ENCODE peak calls at places on chromosomes 7 and 10, in six cellular contexts. Q, C, P, B, E and S are unnamed samples.

GRCh38 chr7:116075351-116076145 is 45.0 kb upstream of the TFEC start:
- DNase-seq in Q (no peak), C (no peak), P (no peak), B (no peak), E (no peak), S (no peak)

GRCh38 chr7:44767912-44768662 is 19.4 kb downstream of the ZMIZ2 start:
- DNase-seq in Q (no peak), C (peak; percentile 75), P (no peak), B (peak; percentile 30), E (no peak), S (peak; percentile 68)

GRCh38 chr10:70594161-70594560 is 8.4 kb downstream of the PRF1 start:
- DNase-seq in Q (no peak), C (no peak), P (no peak), B (no peak), E (no peak), S (no peak)

GRCh38 chr10:63922714-63923317 is 401.6 kb downstream of the REEP3 start:
- DNase-seq in Q (no peak), C (no peak), P (no peak), B (no peak), E (no peak), S (no peak)

GRCh38 chr7:100130608-100131453 is 4.1 kb downstream of the MBLAC1 start:
- DNase-seq in Q (no peak), C (peak; percentile 84), P (no peak), B (peak; percentile 87), E (peak; percentile 74), S (no peak)

GRCh38 chr7:43612599-43613589 is 30.0 kb downstream of the STK17A start:
- DNase-seq in Q (peak; percentile 75), C (no peak), P (no peak), B (no peak), E (no peak), S (peak; percentile 7)

GRCh38 chr7:71868797-71869196 is 543.3 kb downstream of the CALN1 start:
- DNase-seq in Q (peak; percentile 83), C (no peak), P (peak; percentile 22), B (no peak), E (no peak), S (no peak)

GRCh38 chr7:66894463-66895080 is 26.5 kb upstream of the TMEM248 start:
- DNase-seq in Q (peak; percentile 15), C (no peak), P (peak; percentile 4), B (no peak), E (no peak), S (no peak)

GRCh38 chr10:52351911-52352310 is 37.8 kb downstream of the DKK1 start:
- DNase-seq in Q (peak; percentile 64), C (no peak), P (no peak), B (no peak), E (no peak), S (no peak)

GRCh38 chr7:3300651-3301471 is at the start of gene SDK1:
- DNase-seq in Q (peak; percentile 78), C (peak; percentile 92), P (peak; percentile 87), B (peak; percentile 90), E (peak; percentile 59), S (peak; percentile 61)

GRCh38 chr10:13862541-13863233 is 275.9 kb downstream of the PRPF18 start:
- DNase-seq in Q (no peak), C (no peak), P (no peak), B (no peak), E (no peak), S (no peak)

GRCh38 chr10:91745086-91745831 is 53.0 kb upstream of the TNKS2 start:
- DNase-seq in Q (peak; percentile 9), C (no peak), P (peak; percentile 33), B (no peak), E (peak; percentile 22), S (no peak)
- TF ChIP-seq CTCF in Q (no peak), C (no peak), P (peak; percentile 29), B (no peak), E (peak; percentile 65), S (peak; percentile 31)

DNA sequence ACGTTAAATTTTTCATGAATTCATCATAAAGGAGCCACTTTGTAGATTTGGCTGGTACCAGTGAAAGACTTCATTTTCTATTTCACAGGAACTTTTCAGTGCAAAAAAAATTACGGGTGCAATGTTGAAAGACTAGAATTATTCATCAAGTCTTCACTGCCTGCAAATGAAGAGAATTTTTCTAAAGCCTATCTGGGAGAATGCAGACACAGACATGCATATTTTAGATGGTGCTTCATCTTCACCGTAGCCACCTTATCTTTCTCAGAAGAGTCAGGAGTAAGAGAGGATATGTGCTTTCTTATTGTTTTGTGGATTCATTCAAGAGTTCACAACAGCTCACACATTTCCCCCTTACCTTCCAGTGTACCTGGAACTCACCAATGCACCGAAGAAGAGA is 742.2 kb upstream of the GALNT17 start:
- DNase-seq in Q (peak; percentile 37), C (no peak), P (no peak), B (no peak), E (no peak), S (no peak)
- H3K27ac ChIP-seq in Q (no peak overlapping the region), C (no peak overlapping the region), P (no peak overlapping the region), B (no peak overlapping the region), E (no peak overlapping the region), S (no peak overlapping the region)

GRCh38 chr10:110422548-110422947 is 75.2 kb upstream of the DUSP5 start:
- DNase-seq in Q (no peak), C (no peak), P (no peak), B (no peak), E (no peak), S (no peak)

GRCh38 chr10:110429301-110429700 is 68.4 kb upstream of the DUSP5 start:
- DNase-seq in Q (no peak), C (peak; percentile 7), P (peak; percentile 49), B (no peak), E (no peak), S (no peak)

GRCh38 chr10:110425684-110426293 is 71.9 kb upstream of the DUSP5 start:
- DNase-seq in Q (peak; percentile 99), C (no peak), P (no peak), B (no peak), E (peak; percentile 76), S (peak; percentile 92)

GRCh38 chr10:110423650-110424049 is 74.1 kb upstream of the DUSP5 start:
- DNase-seq in Q (no peak), C (no peak), P (no peak), B (no peak), E (no peak), S (no peak)

DNA sequence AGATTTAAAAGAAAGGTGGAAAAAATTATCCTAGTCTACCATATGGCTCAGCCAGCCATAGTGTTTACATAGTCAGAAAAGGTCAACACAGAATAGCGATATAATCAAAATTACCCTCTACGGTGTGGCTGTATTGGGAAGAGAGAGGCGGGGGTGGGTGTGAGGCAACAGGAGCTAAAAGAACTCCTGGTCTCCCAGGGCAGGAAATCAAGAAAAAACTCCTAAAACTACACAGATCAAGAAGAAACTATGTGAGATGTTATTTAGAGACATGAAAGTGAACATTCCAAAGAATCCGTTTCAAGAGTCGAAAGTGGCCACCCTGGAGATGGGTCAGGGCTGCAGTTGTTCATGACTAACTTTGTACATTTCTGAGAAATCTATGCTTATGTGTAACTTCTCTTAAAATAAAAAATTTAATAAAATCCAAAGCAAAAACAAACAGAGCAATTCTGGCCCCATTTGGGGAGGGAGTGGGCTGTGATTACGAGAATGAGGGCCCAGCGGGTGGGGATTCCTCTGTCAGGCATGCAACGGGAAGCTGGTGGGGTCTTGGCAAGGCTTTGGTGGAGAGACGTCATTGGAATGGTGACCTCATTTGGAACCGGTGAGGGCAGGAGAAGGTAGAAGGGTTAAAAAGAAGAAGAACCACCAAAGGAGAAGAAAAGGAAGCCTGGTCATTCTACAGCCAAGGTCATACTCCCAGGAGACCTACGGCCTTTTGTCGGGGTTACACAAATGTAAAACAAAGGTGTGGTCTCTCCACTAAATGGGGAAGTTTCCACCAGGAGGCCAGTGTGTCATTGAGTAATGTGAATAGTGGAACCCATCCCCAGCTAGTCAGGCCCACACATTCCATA is 71.2 kb upstream of the DUSP5 start:
- DNase-seq in Q (peak; percentile 89), C (no peak), P (no peak), B (no peak), E (peak; percentile 68), S (peak; percentile 69)
- TF ChIP-seq CTCF in Q (no peak), C (no peak), P (no peak), B (no peak), E (no peak), S (no peak)

GRCh38 chr7:50317697-50318640 is 13.5 kb downstream of the IKZF1 start:
- DNase-seq in Q (no peak), C (no peak), P (no peak), B (no peak), E (no peak), S (no peak)
- H3K27ac ChIP-seq in Q (no peak overlapping the region), C (no peak overlapping the region), P (no peak overlapping the region), B (peak overlapping the region; percentile 93), E (no peak overlapping the region), S (no peak overlapping the region)

DNA sequence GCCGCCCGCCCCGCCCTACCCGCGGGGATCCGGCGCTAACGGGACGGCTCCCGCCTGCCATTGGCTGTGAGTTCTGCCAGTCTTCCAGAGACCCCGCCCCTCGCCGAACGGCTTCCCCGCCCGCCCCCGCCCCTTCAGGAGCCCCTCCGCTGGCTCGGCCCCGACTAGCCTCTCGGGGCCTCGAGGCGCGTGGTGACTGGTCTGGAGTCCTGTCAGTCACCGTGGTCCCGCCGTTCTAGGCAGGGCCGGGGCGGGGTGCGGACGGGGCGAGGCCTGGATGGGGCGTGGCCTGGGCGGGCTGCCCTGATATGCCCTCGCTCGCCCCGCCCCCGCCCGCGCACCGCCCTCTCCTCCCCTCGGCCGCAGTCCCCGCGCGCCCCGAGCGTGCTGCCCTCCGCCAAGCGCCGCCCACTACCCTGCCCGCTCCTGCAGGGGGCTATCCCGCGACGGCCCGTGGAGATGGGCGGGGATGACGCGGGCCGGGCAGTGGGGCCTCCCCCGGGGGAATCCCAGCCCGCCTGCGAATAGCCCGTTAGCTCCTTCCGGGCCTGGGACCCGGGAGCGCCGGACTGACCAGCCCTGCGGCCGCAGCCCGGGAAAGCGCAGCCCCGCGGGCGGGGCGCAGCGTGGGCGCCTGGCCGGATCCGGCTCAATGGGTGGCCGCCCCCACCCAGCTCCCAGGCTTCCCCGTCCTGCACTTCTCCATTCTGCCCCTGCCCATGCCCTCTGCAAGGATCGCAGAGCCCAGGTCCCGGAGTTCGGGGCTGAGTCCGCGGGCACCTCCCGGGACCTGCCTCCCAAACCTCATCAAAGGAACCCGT is 444 bp upstream of the HIP1 start:
- DNase-seq in Q (peak; percentile 95), C (peak; percentile 100), P (peak; percentile 100), B (peak; percentile 100), E (peak; percentile 95), S (peak; percentile 97)
- TF ChIP-seq CTCF in Q (no peak), C (no peak), P (no peak), B (no peak), E (no peak), S (no peak)

GRCh38 chr10:21280037-21280436 is 245.4 kb downstream of the SKIDA1 start:
- DNase-seq in Q (no peak), C (no peak), P (no peak), B (no peak), E (no peak), S (no peak)

GRCh38 chr10:21278491-21279216 is 246.8 kb downstream of the SKIDA1 start:
- DNase-seq in Q (peak; percentile 80), C (peak; percentile 96), P (peak; percentile 70), B (peak; percentile 39), E (peak; percentile 83), S (peak; percentile 84)

GRCh38 chr10:21281765-21282484 is 243.6 kb downstream of the SKIDA1 start:
- DNase-seq in Q (no peak), C (peak; percentile 10), P (no peak), B (no peak), E (no peak), S (no peak)

GRCh38 chr10:21279217-21279575 is 246.3 kb downstream of the SKIDA1 start:
- DNase-seq in Q (no peak), C (no peak), P (no peak), B (no peak), E (no peak), S (no peak)

GRCh38 chr10:21281173-21281572 is 244.3 kb downstream of the SKIDA1 start:
- DNase-seq in Q (no peak), C (peak; percentile 9), P (no peak), B (no peak), E (no peak), S (no peak)
- H3K27ac ChIP-seq in Q (no peak overlapping the region), C (no peak overlapping the region), P (no peak overlapping the region), B (no peak overlapping the region), E (peak overlapping the region; percentile 74), S (no peak overlapping the region)